ENCODE peak calls at places on chromosomes 4 and X, in six cellular contexts. C, R, S, L, K and P are unnamed samples.

GRCh38 chrX:18098704-18099103 is 122.0 kb downstream of the BEND2 start:
- DNase-seq in K (no peak), C (no peak), L (no peak), S (no peak), R (no peak), P (no peak)

GRCh38 chrX:109448539-109448938 is 33.3 kb downstream of the GUCY2F start:
- DNase-seq in R (no peak), L (peak), C (no peak), K (no peak), S (no peak), P (no peak)

GRCh38 chr4:132382243-132382642 is 766.9 kb upstream of the PCDH10 start:
- DNase-seq in C (no peak), K (no peak), L (no peak), S (no peak), R (no peak), P (no peak)

GRCh38 chrX:68433155-68433980 is at the start of gene OPHN1:
- DNase-seq in L (peak), C (no peak), R (no peak), S (no peak), K (peak), P (no peak)

GRCh38 chr4:187172340-187172761 is 448.7 kb upstream of the FAT1 start:
- DNase-seq in R (no peak), L (no peak), S (peak), K (no peak), C (no peak), P (no peak)

GRCh38 chrX:73758253-73758652 is 195.3 kb downstream of the CHIC1 start:
- DNase-seq in L (no peak), K (no peak), S (no peak), R (no peak), C (no peak), P (no peak)

GRCh38 chr4:169663894-169664293 is 43.5 kb downstream of the CLCN3 start:
- DNase-seq in L (no peak), K (no peak), R (no peak), C (no peak), S (no peak), P (no peak)

GRCh38 chrX:9310596-9310995 is 154.3 kb upstream of the TBL1X start:
- DNase-seq in K (no peak), C (no peak), L (no peak), R (no peak), S (no peak), P (no peak)

GRCh38 chr4:87416965-87417364 is 5.4 kb upstream of the NUDT9 start:
- DNase-seq in K (no peak), S (no peak), R (no peak), C (no peak), L (no peak), P (no peak)

GRCh38 chr4:150078996-150079581 is 844 bp downstream of the DCLK2 start:
- DNase-seq in C (no peak), R (no peak), L (peak), K (peak), S (peak), P (no peak)